ENCODE peak calls at places on chromosomes 13 and 19, in five cellular contexts. O is coronary artery, F is tibial nerve, I is transverse colon, U is ascending aorta. K is an unnamed sample.

GRCh38 chr19:41352609-41353465 is 885 bp downstream of the TGFB1 start:
- DNase-seq in O (peak; percentile 83), F (peak; percentile 49), I (peak; percentile 78), U (no peak), K (peak; percentile 77)

GRCh38 chr13:38607136-38607535 is 79.7 kb upstream of the FREM2 start:
- DNase-seq in O (no peak), F (no peak), I (no peak), U (no peak), K (no peak)

GRCh38 chr19:42276821-42277220 is 7.8 kb downstream of the CIC start:
- DNase-seq in O (no peak), F (no peak), I (no peak), U (no peak), K (no peak)

GRCh38 chr19:30376826-30377425 is 4.7 kb downstream of the ZNF536 start:
- DNase-seq in O (no peak), F (no peak), I (no peak), U (no peak), K (no peak)

GRCh38 chr13:74464656-74465055 is 330.5 kb upstream of the KLF12 start:
- DNase-seq in O (no peak), F (no peak), I (no peak), U (no peak), K (no peak)

GRCh38 chr13:51681037-51681678 is 96.9 kb downstream of the WDFY2 start:
- DNase-seq in O (no peak), F (no peak), I (no peak), U (no peak), K (no peak)

GRCh38 chr13:92838786-92839185 is 387.8 kb upstream of the GPC6 start:
- DNase-seq in O (no peak), F (no peak), I (no peak), U (no peak), K (no peak)

GRCh38 chr13:105153626-105154025 is 1381.8 kb downstream of the EFNB2 start:
- DNase-seq in O (no peak), F (no peak), I (no peak), U (no peak), K (no peak)

GRCh38 chr19:13938361-13939027 is at the start of gene PODNL1:
- DNase-seq in O (no peak), F (peak; percentile 58), I (no peak), U (no peak), K (no peak)

GRCh38 chr19:6286676-6287075 is 6.9 kb upstream of the MLLT1 start:
- DNase-seq in O (no peak), F (no peak), I (no peak), U (no peak), K (no peak)

GRCh38 chr13:107590556-107590955 is 624.8 kb downstream of the LIG4 start:
- DNase-seq in O (no peak), F (no peak), I (no peak), U (no peak), K (no peak)

GRCh38 chr13:40764587-40765403 is 6.2 kb downstream of the MRPS31 start:
- DNase-seq in O (no peak), F (no peak), I (no peak), U (no peak), K (no peak)

GRCh38 chr13:42735011-42735410 is 46.4 kb upstream of the FAM216B start:
- DNase-seq in O (no peak), F (no peak), I (no peak), U (no peak), K (no peak)

DNA sequence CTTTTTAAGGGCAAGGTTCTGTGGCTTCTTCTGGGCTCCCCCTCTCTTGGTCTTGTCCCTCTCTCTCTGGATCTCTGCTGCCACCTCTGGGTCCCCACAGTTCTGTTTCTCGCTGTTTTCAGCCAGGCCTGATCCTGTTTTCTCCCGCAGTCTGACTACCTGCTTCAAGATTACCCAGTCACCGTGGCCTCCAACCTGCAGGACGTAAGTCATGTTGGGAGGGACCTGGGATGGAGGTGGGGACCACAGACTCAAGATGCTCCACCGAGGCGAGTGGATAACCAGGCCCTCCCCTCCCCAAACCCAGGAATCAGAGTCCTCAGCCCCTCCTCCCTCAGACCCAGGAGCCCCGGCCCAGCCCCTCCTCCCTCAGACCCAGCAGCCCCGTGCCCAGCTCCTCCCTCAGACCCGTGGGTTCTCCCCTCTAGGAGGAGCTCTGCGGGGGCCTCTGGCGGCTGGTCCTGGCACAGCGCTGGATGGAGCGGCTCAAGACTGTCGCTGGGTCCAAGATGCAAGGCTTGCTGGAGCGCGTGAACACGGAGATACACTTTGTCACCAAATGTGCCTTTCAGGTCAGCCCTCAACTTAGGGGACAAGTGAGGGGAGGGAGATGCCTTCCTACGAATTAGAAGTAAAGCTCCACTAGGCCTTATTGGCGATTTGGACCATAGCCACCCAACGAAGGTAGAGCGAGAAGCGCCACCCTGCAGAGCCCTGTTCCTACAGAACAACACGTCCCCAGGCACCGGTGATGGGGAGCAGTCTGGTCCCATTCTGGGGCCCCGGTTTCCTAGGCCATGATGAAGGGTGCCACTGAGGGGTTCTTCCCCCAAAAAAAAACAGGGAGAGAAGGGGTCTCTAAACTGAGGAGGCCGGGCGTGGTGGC is 2.2 kb downstream of the FLT3LG start:
- DNase-seq in O (no peak), F (no peak), I (no peak), U (no peak), K (peak; percentile 62)
- TF ChIP-seq CTCF in O (peak; percentile 25), F (peak; percentile 39), I (peak; percentile 36), U (peak; percentile 5), K (peak; percentile 67)

GRCh38 chr13:78317030-78317429 is 286.3 kb downstream of the POU4F1 start:
- DNase-seq in O (no peak), F (no peak), I (no peak), U (no peak), K (no peak)
- H3K27ac ChIP-seq in O (no peak overlapping the region), F (no peak overlapping the region), I (no peak overlapping the region), U (no peak overlapping the region), K (no peak overlapping the region)

GRCh38 chr19:39345956-39346355 is 3.7 kb downstream of the SAMD4B start:
- DNase-seq in O (no peak), F (no peak), I (no peak), U (no peak), K (no peak)
- TF ChIP-seq CTCF in O (no peak), F (no peak), I (no peak), U (no peak), K (no peak)

GRCh38 chr13:113318956-113319355 is 21.9 kb downstream of the LAMP1 start:
- DNase-seq in O (no peak), F (no peak), I (no peak), U (no peak), K (no peak)

GRCh38 chr13:113320226-113320875 is 23.3 kb downstream of the LAMP1 start:
- DNase-seq in O (no peak), F (no peak), I (no peak), U (no peak), K (no peak)

GRCh38 chr13:113315992-113316391 is 19.0 kb downstream of the LAMP1 start:
- DNase-seq in O (no peak), F (no peak), I (no peak), U (no peak), K (no peak)

GRCh38 chr13:113319371-113319770 is 22.3 kb downstream of the LAMP1 start:
- DNase-seq in O (no peak), F (no peak), I (no peak), U (no peak), K (no peak)

GRCh38 chr13:113317031-113317430 is 20.0 kb downstream of the LAMP1 start:
- DNase-seq in O (no peak), F (no peak), I (no peak), U (no peak), K (no peak)
- H3K27ac ChIP-seq in O (no peak overlapping the region), F (no peak overlapping the region), I (no peak overlapping the region), U (no peak overlapping the region), K (no peak overlapping the region)

K was measured in CD4-positive, alpha-beta T cell.